ENCODE peak calls at places on chromosomes 12 and 14, in nine cellular contexts. X is small intestine, M is hepatocyte, T is lower lobe of right lung, L is left ventricle myocardium inferior, D is body of pancreas, P is BE2C, E is PC-3, G is testis. Q is an unnamed sample. For H3K9me3 and H3K27me3, the result is how much of the 10 kb centered on the place peaks cover.

GRCh38 chr12:95762123-95762785 is 28.3 kb downstream of the NTN4 start:
- DNase-seq in X (no peak), M (no peak), T (no peak), L (no peak), D (no peak), P (no peak), E (no peak), G (no peak), Q (no peak)

GRCh38 chr14:87679094-87679493 is 313.9 kb downstream of the GALC start:
- DNase-seq in X (no peak), M (no peak), T (no peak), L (no peak), D (no peak), P (no peak), E (no peak), G (no peak), Q (no peak)

GRCh38 chr14:51977075-51977474 is 12.3 kb upstream of the RTRAF start:
- DNase-seq in X (no peak), M (no peak), T (no peak), L (no peak), D (no peak), P (no peak), E (no peak), G (peak), Q (no peak)

GRCh38 chr12:131340616-131341210 is 370.2 kb upstream of the SFSWAP start:
- DNase-seq in X (no peak), M (no peak), T (no peak), L (no peak), D (no peak), P (no peak), E (no peak), G (peak), Q (no peak)

GRCh38 chr14:75132374-75133086 is 5.7 kb upstream of the NEK9 start:
- DNase-seq in X (peak), M (peak), T (no peak), L (no peak), D (peak), P (peak), E (peak), G (peak), Q (peak)

GRCh38 chr14:52044791-52045522 is 23.9 kb downstream of the NID2 start:
- DNase-seq in X (no peak), M (no peak), T (no peak), L (no peak), D (peak), P (no peak), E (peak), G (no peak), Q (no peak)

GRCh38 chr12:15205341-15206010 is 15.7 kb downstream of the RERG start:
- DNase-seq in X (no peak), M (no peak), T (no peak), L (no peak), D (no peak), P (no peak), E (peak), G (no peak), Q (no peak)

GRCh38 chr12:105319691-105320209 is 10.7 kb upstream of the C12orf75 start:
- DNase-seq in X (no peak), M (no peak), T (no peak), L (no peak), D (no peak), P (no peak), E (no peak), G (no peak), Q (no peak)

GRCh38 chr12:114500775-114501473 is 95.0 kb upstream of the TBX5 start:
- DNase-seq in X (no peak), M (no peak), T (no peak), L (no peak), D (no peak), P (peak), E (no peak), G (no peak), Q (no peak)

GRCh38 chr14:65377576-65377975 is 35.0 kb upstream of the FUT8 start:
- DNase-seq in X (no peak), M (no peak), T (no peak), L (no peak), D (no peak), P (no peak), E (no peak), G (no peak), Q (no peak)

GRCh38 chr12:52821826-52822660 is 8.1 kb upstream of the KRT4 start:
- DNase-seq in X (peak), M (no peak), T (no peak), L (no peak), D (no peak), P (no peak), E (peak), G (no peak), Q (no peak)

GRCh38 chr12:77746108-77746507 is 84.6 kb upstream of the NAV3 start:
- DNase-seq in X (peak), M (no peak), T (no peak), L (no peak), D (no peak), P (no peak), E (no peak), G (no peak), Q (no peak)

GRCh38 chr14:21069388-21070082 is 569 bp upstream of the ARHGEF40 start:
- DNase-seq in X (no peak), M (peak), T (no peak), L (peak), D (peak), P (peak), E (no peak), G (peak), Q (peak)

GRCh38 chr12:42372154-42372791 is 46.3 kb downstream of the PPHLN1 start:
- DNase-seq in X (peak), M (peak), T (no peak), L (no peak), D (no peak), P (peak), E (peak), G (no peak), Q (peak)

GRCh38 chr14:58731465-58732330 is 93.9 kb downstream of the DACT1 start:
- DNase-seq in X (no peak), M (no peak), T (no peak), L (no peak), D (no peak), P (no peak), E (peak), G (no peak), Q (no peak)

GRCh38 chr12:121519227-121519626 is 61.6 kb downstream of the KDM2B start:
- DNase-seq in X (no peak), M (no peak), T (no peak), L (no peak), D (no peak), P (no peak), E (no peak), G (no peak), Q (no peak)

GRCh38 chr12:30201301-30202160 is 417.8 kb upstream of the TMTC1 start:
- DNase-seq in X (no peak), M (no peak), T (no peak), L (peak), D (no peak), P (peak), E (no peak), G (no peak), Q (no peak)

GRCh38 chr14:29028973-29029582 is 262.5 kb downstream of the FOXG1 start:
- DNase-seq in X (no peak), M (peak), T (no peak), L (no peak), D (peak), P (no peak), E (peak), G (no peak), Q (no peak)

GRCh38 chr14:24674204-24674970 is 40.4 kb upstream of the GZMB start:
- DNase-seq in X (peak), M (no peak), T (no peak), L (no peak), D (no peak), P (no peak), E (no peak), G (no peak), Q (peak)

GRCh38 chr14:20454645-20455354 is at the start of the genes APEX1 and OSGEP:
- DNase-seq in X (peak), M (peak), T (peak), L (peak), D (peak), P (peak), E (peak), G (peak), Q (peak)

GRCh38 chr12:130709151-130710000 is 6.7 kb downstream of the RIMBP2 start:
- DNase-seq in X (no peak), M (no peak), T (no peak), L (no peak), D (no peak), P (no peak), E (no peak), G (peak), Q (no peak)

GRCh38 chr12:53055471-53056266 is 5.8 kb downstream of the TNS2 start:
- DNase-seq in X (no peak), M (no peak), T (peak), L (no peak), D (peak), P (no peak), E (no peak), G (no peak), Q (no peak)

GRCh38 chr12:119528241-119528640 is 65.3 kb upstream of the TMEM233 start:
- DNase-seq in X (no peak), M (peak), T (no peak), L (no peak), D (no peak), P (no peak), E (peak), G (no peak), Q (no peak)

GRCh38 chr12:113196996-113197395 is 11.5 kb downstream of the RITA1 start:
- DNase-seq in X (peak), M (peak), T (no peak), L (peak), D (peak), P (peak), E (peak), G (peak), Q (peak)

GRCh38 chr14:73776194-73776537 is 62.0 kb upstream of the PNMA1 start:
- DNase-seq in X (no peak), M (no peak), T (no peak), L (no peak), D (no peak), P (no peak), E (no peak), G (no peak), Q (no peak)

GRCh38 chr12:50110127-50110761 is 1.8 kb upstream of the COX14 start:
- DNase-seq in X (peak), M (peak), T (peak), L (peak), D (peak), P (no peak), E (no peak), G (no peak), Q (no peak)

GRCh38 chr12:45178771-45179170 is 37.1 kb upstream of the ANO6 start:
- DNase-seq in X (no peak), M (no peak), T (no peak), L (no peak), D (no peak), P (no peak), E (no peak), G (no peak), Q (no peak)
- H3K9me3 ChIP-seq in X (under half), M (under half), T (under half), L (under half), D (under half), P (under half), E (under half), G (under half), Q (under half)

GRCh38 chr14:104658325-104658712 is 31.1 kb upstream of the INF2 start:
- DNase-seq in X (no peak), M (no peak), T (no peak), L (no peak), D (no peak), P (no peak), E (no peak), G (no peak), Q (no peak)
- H3K4me3 ChIP-seq in X (no peak), M (no peak), T (no peak), L (no peak), D (no peak), P (no peak), E (no peak), G (no peak), Q (no peak)

DNA sequence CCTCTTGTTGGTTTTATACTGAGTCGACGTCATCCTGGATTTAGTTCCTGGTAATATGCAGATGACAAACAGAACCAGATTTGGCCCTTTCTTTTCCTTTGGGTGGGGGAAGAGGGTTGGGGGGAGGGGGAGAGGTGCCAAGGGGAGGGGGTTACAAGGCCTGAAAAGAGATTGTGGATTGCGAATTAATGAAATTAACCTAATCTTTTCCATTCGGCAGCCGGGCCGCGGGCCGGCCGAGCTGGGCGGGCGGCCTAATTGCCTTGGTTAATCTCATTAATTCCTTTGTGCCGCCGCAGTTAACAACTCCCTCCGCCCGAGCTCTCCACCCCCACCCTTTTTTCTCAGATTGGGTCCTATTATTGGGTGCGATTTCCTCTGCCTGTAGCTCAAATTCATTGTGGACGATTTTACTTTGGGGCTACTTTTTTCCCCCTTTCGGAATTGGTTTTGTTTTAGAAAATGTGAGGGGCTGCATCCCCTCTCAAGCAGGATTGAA is 387 bp upstream of the GSC start:
- DNase-seq in X (peak), M (no peak), T (no peak), L (no peak), D (no peak), P (no peak), E (no peak), G (no peak), Q (no peak)
- H3K27me3 ChIP-seq in X (under half), M (half or more), T (half or more), L (half or more), D (under half), P (half or more), E (under half), G (under half), Q (half or more)

GRCh38 chr12:57939291-57939690 is 2.1 kb upstream of the ATP23 start:
- DNase-seq in X (no peak), M (no peak), T (no peak), L (no peak), D (no peak), P (no peak), E (no peak), G (no peak), Q (no peak)

GRCh38 chr12:57940052-57940914 is 1.1 kb upstream of the ATP23 start:
- DNase-seq in X (peak), M (no peak), T (no peak), L (no peak), D (no peak), P (no peak), E (no peak), G (no peak), Q (no peak)

GRCh38 chr12:57936513-57936883 is 4.9 kb upstream of the ATP23 start:
- DNase-seq in X (no peak), M (no peak), T (no peak), L (no peak), D (no peak), P (no peak), E (no peak), G (no peak), Q (no peak)

GRCh38 chr12:57934804-57935203 is 6.6 kb upstream of the ATP23 start:
- DNase-seq in X (no peak), M (no peak), T (no peak), L (no peak), D (no peak), P (no peak), E (no peak), G (no peak), Q (no peak)

DNA sequence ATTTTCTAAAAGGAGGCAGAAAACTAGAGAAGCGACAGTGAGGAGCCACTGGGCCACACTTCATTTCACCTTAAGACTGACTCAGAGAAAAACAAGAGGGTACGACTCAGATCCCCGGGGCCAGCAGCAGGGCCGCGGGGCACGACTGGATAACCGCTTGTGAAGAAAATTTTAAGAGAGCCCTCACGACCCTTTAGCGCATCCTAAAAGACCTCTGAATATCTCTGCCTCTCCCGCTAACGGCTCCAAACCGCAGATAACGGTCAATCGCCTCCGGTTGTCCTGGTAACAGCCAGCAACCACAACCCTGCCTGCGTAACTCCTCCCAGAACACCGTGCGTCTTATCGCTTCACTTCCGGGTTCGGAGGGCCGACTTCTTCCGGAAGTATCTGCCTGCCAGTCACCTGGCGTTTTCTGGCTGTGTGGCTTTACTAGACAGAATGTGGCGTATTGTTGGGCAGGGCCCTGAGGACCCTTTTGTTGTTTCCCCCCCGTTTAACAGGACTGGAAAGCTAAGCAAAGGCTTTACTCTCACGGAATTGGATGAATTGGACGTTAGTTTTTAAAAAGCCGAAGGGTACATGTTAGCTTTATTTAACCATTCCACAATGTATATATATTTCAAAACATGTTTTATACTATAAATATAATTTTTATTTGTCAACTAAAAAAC is 5.4 kb upstream of the ATP23 start:
- DNase-seq in X (peak), M (peak), T (peak), L (peak), D (peak), P (peak), E (peak), G (peak), Q (peak)
- H3K9me3 ChIP-seq in X (under half), M (under half), T (under half), L (under half), D (under half), P (under half), E (under half), G (under half), Q (under half)

Q was measured in CD4-positive, alpha-beta memory T cell.